ENCODE peak calls at places on chromosomes 3 and 15, in nine cellular contexts. One of them, this sample, is unnamed.

GRCh38 chr15:78714890-78715289 is 73.9 kb upstream of the CHRNB4 start:
- DNase-seq in tibial artery: no peak
- DNase-seq in psoas muscle: no peak
- DNase-seq in effector memory CD4-positive, alpha-beta T cell: no peak
- DNase-seq in GM23248: peak
- DNase-seq in ovary: no peak
- DNase-seq in substantia nigra: no peak
- DNase-seq in tibial nerve: no peak
- DNase-seq in Panc1: no peak
- DNase-seq in this sample: no peak

GRCh38 chr3:13771496-13771895 is 108.4 kb downstream of the WNT7A start:
- DNase-seq in Panc1: no peak
- DNase-seq in tibial nerve: no peak
- DNase-seq in psoas muscle: no peak
- DNase-seq in ovary: no peak
- DNase-seq in tibial artery: no peak
- DNase-seq in GM23248: no peak
- DNase-seq in substantia nigra: no peak
- DNase-seq in effector memory CD4-positive, alpha-beta T cell: no peak
- DNase-seq in this sample: no peak

GRCh38 chr15:41967506-41968206 is 4.7 kb downstream of the EHD4 start:
- DNase-seq in tibial nerve: no peak
- DNase-seq in Panc1: no peak
- DNase-seq in tibial artery: peak
- DNase-seq in substantia nigra: no peak
- DNase-seq in effector memory CD4-positive, alpha-beta T cell: no peak
- DNase-seq in GM23248: peak
- DNase-seq in psoas muscle: no peak
- DNase-seq in ovary: no peak
- DNase-seq in this sample: no peak

GRCh38 chr3:117059990-117060338 is 350.4 kb downstream of the TUSC7 start:
- DNase-seq in ovary: no peak
- DNase-seq in psoas muscle: no peak
- DNase-seq in tibial nerve: no peak
- DNase-seq in substantia nigra: no peak
- DNase-seq in GM23248: no peak
- DNase-seq in Panc1: no peak
- DNase-seq in effector memory CD4-positive, alpha-beta T cell: no peak
- DNase-seq in tibial artery: no peak
- DNase-seq in this sample: no peak

GRCh38 chr3:120289636-120290035 is 4.6 kb upstream of the GPR156 start:
- DNase-seq in psoas muscle: no peak
- DNase-seq in ovary: no peak
- DNase-seq in GM23248: no peak
- DNase-seq in tibial artery: no peak
- DNase-seq in substantia nigra: no peak
- DNase-seq in effector memory CD4-positive, alpha-beta T cell: no peak
- DNase-seq in Panc1: no peak
- DNase-seq in tibial nerve: no peak
- DNase-seq in this sample: no peak

GRCh38 chr3:159616234-159616825 is 372.3 kb upstream of the IL12A start:
- DNase-seq in effector memory CD4-positive, alpha-beta T cell: no peak
- DNase-seq in tibial nerve: no peak
- DNase-seq in ovary: no peak
- DNase-seq in GM23248: peak
- DNase-seq in Panc1: no peak
- DNase-seq in substantia nigra: peak
- DNase-seq in psoas muscle: no peak
- DNase-seq in tibial artery: no peak
- DNase-seq in this sample: no peak

GRCh38 chr15:64045774-64046346 is 425 bp downstream of the DAPK2 start:
- DNase-seq in tibial nerve: no peak
- DNase-seq in GM23248: no peak
- DNase-seq in effector memory CD4-positive, alpha-beta T cell: no peak
- DNase-seq in tibial artery: no peak
- DNase-seq in ovary: no peak
- DNase-seq in substantia nigra: peak
- DNase-seq in psoas muscle: peak
- DNase-seq in Panc1: no peak
- DNase-seq in this sample: no peak

GRCh38 chr3:97860364-97860763 is 38.6 kb downstream of the CRYBG3 start:
- DNase-seq in tibial nerve: no peak
- DNase-seq in Panc1: no peak
- DNase-seq in GM23248: no peak
- DNase-seq in effector memory CD4-positive, alpha-beta T cell: no peak
- DNase-seq in ovary: no peak
- DNase-seq in substantia nigra: no peak
- DNase-seq in tibial artery: no peak
- DNase-seq in psoas muscle: no peak
- DNase-seq in this sample: no peak

GRCh38 chr3:38843898-38844297 is 27.9 kb upstream of the SCN10A start:
- DNase-seq in GM23248: peak
- DNase-seq in substantia nigra: no peak
- DNase-seq in tibial artery: no peak
- DNase-seq in psoas muscle: no peak
- DNase-seq in tibial nerve: no peak
- DNase-seq in Panc1: no peak
- DNase-seq in effector memory CD4-positive, alpha-beta T cell: no peak
- DNase-seq in ovary: no peak
- DNase-seq in this sample: no peak

GRCh38 chr15:31365032-31365654 is 38.5 kb downstream of the KLF13 start:
- DNase-seq in Panc1: no peak
- DNase-seq in psoas muscle: no peak
- DNase-seq in GM23248: no peak
- DNase-seq in tibial artery: no peak
- DNase-seq in substantia nigra: no peak
- DNase-seq in tibial nerve: no peak
- DNase-seq in effector memory CD4-positive, alpha-beta T cell: no peak
- DNase-seq in ovary: no peak
- DNase-seq in this sample: no peak
- H3K27ac ChIP-seq in Panc1: no peak
- H3K27ac ChIP-seq in psoas muscle: peak
- H3K27ac ChIP-seq in GM23248: no peak
- H3K27ac ChIP-seq in tibial artery: peak
- H3K27ac ChIP-seq in substantia nigra: peak
- H3K27ac ChIP-seq in tibial nerve: peak
- H3K27ac ChIP-seq in effector memory CD4-positive, alpha-beta T cell: peak
- H3K27ac ChIP-seq in ovary: peak
- H3K27ac ChIP-seq in this sample: no peak

GRCh38 chr3:78221300-78221699 is 1181.4 kb downstream of the ROBO2 start:
- DNase-seq in ovary: no peak
- DNase-seq in tibial artery: no peak
- DNase-seq in GM23248: no peak
- DNase-seq in effector memory CD4-positive, alpha-beta T cell: no peak
- DNase-seq in Panc1: no peak
- DNase-seq in substantia nigra: no peak
- DNase-seq in psoas muscle: no peak
- DNase-seq in tibial nerve: no peak
- DNase-seq in this sample: no peak
- H3K27ac ChIP-seq in ovary: no peak
- H3K27ac ChIP-seq in tibial artery: no peak
- H3K27ac ChIP-seq in GM23248: no peak
- H3K27ac ChIP-seq in effector memory CD4-positive, alpha-beta T cell: no peak
- H3K27ac ChIP-seq in Panc1: no peak
- H3K27ac ChIP-seq in substantia nigra: no peak
- H3K27ac ChIP-seq in psoas muscle: no peak
- H3K27ac ChIP-seq in tibial nerve: no peak
- H3K27ac ChIP-seq in this sample: no peak

GRCh38 chr3:42439461-42440075 is 29.2 kb upstream of the LYZL4 start:
- DNase-seq in Panc1: no peak
- DNase-seq in ovary: no peak
- DNase-seq in psoas muscle: no peak
- DNase-seq in tibial nerve: no peak
- DNase-seq in tibial artery: no peak
- DNase-seq in GM23248: no peak
- DNase-seq in effector memory CD4-positive, alpha-beta T cell: no peak
- DNase-seq in substantia nigra: no peak
- DNase-seq in this sample: no peak
- H3K27ac ChIP-seq in Panc1: no peak
- H3K27ac ChIP-seq in ovary: no peak
- H3K27ac ChIP-seq in psoas muscle: no peak
- H3K27ac ChIP-seq in tibial nerve: no peak
- H3K27ac ChIP-seq in tibial artery: no peak
- H3K27ac ChIP-seq in GM23248: no peak
- H3K27ac ChIP-seq in effector memory CD4-positive, alpha-beta T cell: no peak
- H3K27ac ChIP-seq in substantia nigra: no peak
- H3K27ac ChIP-seq in this sample: no peak

GRCh38 chr15:80789296-80789695 is 10.1 kb downstream of the CEMIP start:
- DNase-seq in Panc1: no peak
- DNase-seq in GM23248: peak
- DNase-seq in substantia nigra: no peak
- DNase-seq in effector memory CD4-positive, alpha-beta T cell: no peak
- DNase-seq in tibial nerve: no peak
- DNase-seq in psoas muscle: no peak
- DNase-seq in ovary: no peak
- DNase-seq in tibial artery: no peak
- DNase-seq in this sample: no peak

GRCh38 chr15:80785811-80786354 is 6.7 kb downstream of the CEMIP start:
- DNase-seq in substantia nigra: no peak
- DNase-seq in GM23248: no peak
- DNase-seq in effector memory CD4-positive, alpha-beta T cell: no peak
- DNase-seq in ovary: no peak
- DNase-seq in tibial artery: no peak
- DNase-seq in tibial nerve: no peak
- DNase-seq in Panc1: no peak
- DNase-seq in psoas muscle: no peak
- DNase-seq in this sample: no peak

GRCh38 chr15:80788536-80788935 is 9.4 kb downstream of the CEMIP start:
- DNase-seq in substantia nigra: no peak
- DNase-seq in psoas muscle: no peak
- DNase-seq in GM23248: peak
- DNase-seq in effector memory CD4-positive, alpha-beta T cell: no peak
- DNase-seq in tibial artery: no peak
- DNase-seq in tibial nerve: no peak
- DNase-seq in Panc1: no peak
- DNase-seq in ovary: no peak
- DNase-seq in this sample: no peak

GRCh38 chr15:80785335-80785734 is 6.2 kb downstream of the CEMIP start:
- DNase-seq in psoas muscle: no peak
- DNase-seq in GM23248: peak
- DNase-seq in tibial nerve: no peak
- DNase-seq in effector memory CD4-positive, alpha-beta T cell: no peak
- DNase-seq in Panc1: no peak
- DNase-seq in tibial artery: no peak
- DNase-seq in ovary: no peak
- DNase-seq in substantia nigra: no peak
- DNase-seq in this sample: no peak

DNA sequence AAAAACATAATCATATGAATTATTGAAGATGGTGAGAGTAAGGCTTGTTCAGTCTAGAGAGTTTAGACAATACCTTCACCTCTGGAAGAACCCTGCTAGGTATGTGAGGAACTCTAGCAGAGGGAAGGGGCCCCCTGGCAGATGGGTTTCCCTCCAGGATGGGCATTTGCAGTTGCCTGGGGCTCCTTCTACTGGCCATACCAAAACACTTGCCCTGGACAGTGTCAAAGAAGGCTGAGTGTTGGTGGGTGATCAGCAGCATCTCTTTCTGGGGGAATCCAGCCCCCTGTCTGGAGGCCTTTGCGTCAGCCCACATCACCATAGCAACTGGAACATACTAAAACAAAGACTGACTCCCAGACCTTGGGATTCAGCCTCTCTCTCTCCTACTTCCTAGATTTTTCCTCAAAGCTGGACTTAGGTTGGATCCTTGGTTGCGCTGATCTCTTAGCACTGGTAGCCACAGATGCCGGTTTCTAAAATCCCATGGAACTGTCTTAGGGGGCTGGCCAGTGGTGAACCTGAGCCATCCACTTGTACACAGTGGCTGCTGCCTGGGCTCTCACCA is 8.2 kb downstream of the CEMIP start:
- DNase-seq in substantia nigra: no peak
- DNase-seq in ovary: no peak
- DNase-seq in tibial artery: no peak
- DNase-seq in GM23248: peak
- DNase-seq in psoas muscle: no peak
- DNase-seq in effector memory CD4-positive, alpha-beta T cell: no peak
- DNase-seq in Panc1: no peak
- DNase-seq in tibial nerve: no peak
- DNase-seq in this sample: no peak
- H3K27ac ChIP-seq in substantia nigra: no peak
- H3K27ac ChIP-seq in ovary: no peak
- H3K27ac ChIP-seq in tibial artery: no peak
- H3K27ac ChIP-seq in GM23248: peak
- H3K27ac ChIP-seq in psoas muscle: no peak
- H3K27ac ChIP-seq in effector memory CD4-positive, alpha-beta T cell: no peak
- H3K27ac ChIP-seq in Panc1: no peak
- H3K27ac ChIP-seq in tibial nerve: no peak
- H3K27ac ChIP-seq in this sample: no peak

DNA sequence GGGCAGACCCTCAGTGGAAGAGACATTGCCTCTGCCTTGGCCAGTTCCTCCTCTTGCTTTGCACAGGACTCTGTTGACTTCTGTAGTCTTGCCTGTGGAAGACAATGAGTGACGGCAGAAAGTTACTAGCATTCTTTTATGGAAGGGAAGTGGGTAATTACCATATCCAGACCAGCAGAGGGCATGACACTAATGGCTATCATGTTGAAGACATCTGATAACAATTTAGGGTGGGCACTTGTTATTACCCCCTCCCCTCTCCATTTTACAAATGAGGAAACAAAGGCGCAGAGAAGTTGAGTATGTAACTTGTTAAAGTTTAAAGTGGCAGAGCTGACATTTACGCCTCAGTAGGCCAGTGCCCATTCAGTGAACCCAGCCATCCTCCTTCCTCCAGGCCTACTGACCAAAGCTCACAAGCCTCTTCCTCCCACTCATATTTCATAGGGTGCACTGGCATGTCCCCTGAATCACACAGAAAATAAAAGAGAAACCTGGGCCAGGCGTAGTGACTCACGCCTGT is 48.2 kb upstream of the FMN1 start:
- DNase-seq in psoas muscle: no peak
- DNase-seq in ovary: no peak
- DNase-seq in Panc1: no peak
- DNase-seq in tibial nerve: no peak
- DNase-seq in GM23248: peak
- DNase-seq in tibial artery: no peak
- DNase-seq in substantia nigra: no peak
- DNase-seq in effector memory CD4-positive, alpha-beta T cell: no peak
- DNase-seq in this sample: peak
- H3K27ac ChIP-seq in psoas muscle: no peak
- H3K27ac ChIP-seq in ovary: no peak
- H3K27ac ChIP-seq in Panc1: no peak
- H3K27ac ChIP-seq in tibial nerve: no peak
- H3K27ac ChIP-seq in GM23248: peak
- H3K27ac ChIP-seq in tibial artery: no peak
- H3K27ac ChIP-seq in substantia nigra: no peak
- H3K27ac ChIP-seq in effector memory CD4-positive, alpha-beta T cell: no peak
- H3K27ac ChIP-seq in this sample: no peak

GRCh38 chr3:127647171-127647884 is 18.3 kb downstream of the PODXL2 start:
- DNase-seq in Panc1: no peak
- DNase-seq in ovary: no peak
- DNase-seq in GM23248: no peak
- DNase-seq in effector memory CD4-positive, alpha-beta T cell: no peak
- DNase-seq in psoas muscle: no peak
- DNase-seq in tibial artery: no peak
- DNase-seq in tibial nerve: no peak
- DNase-seq in substantia nigra: no peak
- DNase-seq in this sample: no peak
- H3K27ac ChIP-seq in Panc1: no peak
- H3K27ac ChIP-seq in ovary: no peak
- H3K27ac ChIP-seq in GM23248: no peak
- H3K27ac ChIP-seq in effector memory CD4-positive, alpha-beta T cell: no peak
- H3K27ac ChIP-seq in psoas muscle: no peak
- H3K27ac ChIP-seq in tibial artery: no peak
- H3K27ac ChIP-seq in tibial nerve: no peak
- H3K27ac ChIP-seq in substantia nigra: no peak
- H3K27ac ChIP-seq in this sample: no peak